ENCODE peak calls at places on chromosomes 11 and 22, in seven cellular contexts. R is SK-N-SH, G is A549, U is H1, S is ovary, N is transverse colon, B is K562. F is an unnamed sample.

GRCh38 chr11:8867856-8868705 is 42.9 kb upstream of the AKIP1 start:
- DNase-seq in B (no peak), U (no peak), S (no peak), R (no peak), N (no peak), G (no peak), F (no peak)

GRCh38 chr11:79486239-79486984 is 45.6 kb upstream of the TENM4 start:
- DNase-seq in B (no peak), R (no peak), U (no peak), N (no peak), G (no peak), S (no peak), F (no peak)

GRCh38 chr11:129639300-129639699 is 176.3 kb upstream of the TMEM45B start:
- DNase-seq in N (no peak), S (no peak), R (no peak), B (no peak), U (no peak), G (peak; percentile 72), F (no peak)

GRCh38 chr11:130042093-130042591 is 27.6 kb upstream of the APLP2 start:
- DNase-seq in U (no peak), N (no peak), S (no peak), G (peak; percentile 79), B (peak; percentile 60), R (no peak), F (no peak)

GRCh38 chr11:104148696-104149095 is 15.3 kb downstream of the PDGFD start:
- DNase-seq in B (no peak), R (no peak), G (no peak), S (no peak), U (no peak), N (no peak), F (no peak)

GRCh38 chr11:118227865-118228785 is 3.3 kb upstream of the JAML start:
- DNase-seq in N (no peak), R (no peak), G (no peak), S (no peak), U (no peak), B (no peak), F (no peak)

GRCh38 chr11:38814670-38815069 is 2216.6 kb upstream of the RAG2 start:
- DNase-seq in N (no peak), G (no peak), B (no peak), S (no peak), U (no peak), R (no peak), F (no peak)

GRCh38 chr11:69008774-69009440 is 4.1 kb downstream of the MRGPRF start:
- DNase-seq in U (no peak), G (peak; percentile 89), R (peak; percentile 60), B (peak; percentile 69), S (peak; percentile 87), N (peak; percentile 82), F (peak; percentile 79)

GRCh38 chr11:45853616-45854219 is 6.4 kb downstream of the CRY2 start:
- DNase-seq in U (no peak), G (no peak), S (no peak), B (no peak), R (no peak), N (no peak), F (no peak)

GRCh38 chr11:28581286-28582242 is 473.4 kb downstream of the METTL15 start:
- DNase-seq in S (no peak), G (no peak), B (no peak), N (no peak), U (no peak), R (no peak), F (no peak)

GRCh38 chr11:44623716-44624491 is 58.4 kb downstream of the CD82 start:
- DNase-seq in U (peak; percentile 42), R (no peak), B (no peak), N (peak; percentile 5), S (peak; percentile 29), G (no peak), F (peak; percentile 24)

DNA sequence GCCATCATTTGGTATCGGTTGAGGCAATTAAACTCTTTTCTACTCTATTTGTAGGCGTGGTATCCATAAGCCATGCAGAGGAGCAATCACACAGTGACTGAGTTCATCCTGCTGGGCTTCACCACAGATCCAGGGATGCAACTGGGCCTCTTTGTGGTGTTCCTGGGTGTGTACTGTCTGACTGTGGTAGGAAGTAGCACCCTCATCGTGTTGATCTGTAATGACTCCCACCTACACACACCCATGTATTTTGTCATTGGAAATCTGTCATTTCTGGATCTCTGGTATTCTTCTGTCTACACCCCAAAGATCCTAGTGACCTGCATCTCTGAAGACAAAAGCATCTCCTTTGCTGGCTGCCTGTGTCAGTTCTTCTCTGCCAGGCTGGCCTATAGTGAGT is 8.4 kb downstream of the OR9G4 start:
- DNase-seq in R (no peak), B (no peak), S (no peak), G (no peak), U (no peak), N (no peak), F (no peak)
- TF ChIP-seq EP300 in R (no peak), B (no peak), S (no peak), G (no peak), U (no peak), N (no peak), F (no peak)

GRCh38 chr22:25420925-25421904 is 143.3 kb upstream of the GRK3 start:
- DNase-seq in R (peak; percentile 64), S (no peak), G (peak; percentile 40), N (no peak), U (peak; percentile 70), B (no peak), F (no peak)

GRCh38 chr22:25413620-25414019 is 150.9 kb upstream of the GRK3 start:
- DNase-seq in S (no peak), N (no peak), G (no peak), R (no peak), U (no peak), B (no peak), F (no peak)

GRCh38 chr22:25420471-25420924 is 144.0 kb upstream of the GRK3 start:
- DNase-seq in N (no peak), G (no peak), S (no peak), R (no peak), U (no peak), B (no peak), F (no peak)

GRCh38 chr22:25417792-25418191 is 146.7 kb upstream of the GRK3 start:
- DNase-seq in G (no peak), S (no peak), U (no peak), B (no peak), N (no peak), R (no peak), F (no peak)

GRCh38 chr22:25419247-25420113 is 145.0 kb upstream of the GRK3 start:
- DNase-seq in R (no peak), G (no peak), N (peak; percentile 38), S (no peak), B (no peak), U (no peak), F (no peak)
- TF ChIP-seq EP300 in R (no peak), G (no peak), N (no peak), S (no peak), B (no peak), U (no peak), F (no peak)

GRCh38 chr11:62880231-62880802 is 379 bp upstream of the SLC3A2 start:
- DNase-seq in S (peak; percentile 80), R (no peak), N (no peak), G (peak; percentile 37), B (peak; percentile 60), U (no peak), F (no peak)

GRCh38 chr11:62879554-62879953 is 1.1 kb upstream of the SLC3A2 start:
- DNase-seq in B (no peak), R (no peak), U (no peak), S (peak; percentile 65), N (no peak), G (no peak), F (peak; percentile 36)

GRCh38 chr11:62881579-62882427 is 1.1 kb downstream of the SLC3A2 start:
- DNase-seq in G (peak; percentile 98), U (no peak), R (no peak), B (peak; percentile 94), N (peak; percentile 94), S (peak; percentile 95), F (peak; percentile 94)

GRCh38 chr11:62882428-62882742 is 1.7 kb downstream of the SLC3A2 start:
- DNase-seq in N (no peak), B (no peak), G (no peak), R (no peak), U (no peak), S (no peak), F (no peak)

DNA sequence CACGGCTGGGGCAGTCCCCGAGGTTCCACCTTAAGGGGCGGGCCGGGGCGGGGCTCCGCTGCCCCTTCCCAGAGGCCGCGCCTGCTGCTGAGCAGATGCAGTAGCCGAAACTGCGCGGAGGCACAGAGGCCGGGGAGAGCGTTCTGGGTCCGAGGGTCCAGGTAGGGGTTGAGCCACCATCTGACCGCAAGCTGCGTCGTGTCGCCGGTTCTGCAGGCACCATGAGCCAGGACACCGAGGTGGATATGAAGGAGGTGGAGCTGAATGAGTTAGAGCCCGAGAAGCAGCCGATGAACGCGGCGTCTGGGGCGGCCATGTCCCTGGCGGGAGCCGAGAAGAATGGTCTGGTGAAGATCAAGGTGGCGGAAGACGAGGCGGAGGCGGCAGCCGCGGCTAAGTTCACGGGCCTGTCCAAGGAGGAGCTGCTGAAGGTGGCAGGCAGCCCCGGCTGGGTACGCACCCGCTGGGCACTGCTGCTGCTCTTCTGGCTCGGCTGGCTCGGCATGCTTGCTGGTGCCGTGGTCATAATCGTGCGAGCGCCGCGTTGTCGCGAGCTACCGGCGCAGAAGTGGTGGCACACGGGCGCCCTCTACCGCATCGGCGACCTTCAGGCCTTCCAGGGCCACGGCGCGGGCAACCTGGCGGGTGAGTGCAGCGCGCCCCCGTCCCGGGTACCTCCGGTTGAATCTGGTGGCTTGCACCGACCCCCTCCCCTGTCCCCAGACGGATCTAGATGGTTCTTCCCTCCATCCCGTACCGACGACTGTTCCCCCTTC is at the start of gene SLC3A2:
- DNase-seq in N (peak; percentile 94), S (peak; percentile 91), U (peak; percentile 88), R (peak; percentile 89), G (peak; percentile 88), B (peak; percentile 89), F (peak; percentile 92)
- TF ChIP-seq EP300 in N (peak; percentile 32), S (no peak), U (no peak), R (no peak), G (no peak), B (no peak), F (no peak)

GRCh38 chr11:73654482-73655021 is 8.2 kb downstream of the PLEKHB1 start:
- DNase-seq in G (no peak), U (no peak), N (no peak), R (no peak), S (no peak), B (no peak), F (no peak)
- TF ChIP-seq EP300 in G (no peak), U (no peak), N (no peak), R (no peak), S (no peak), B (no peak), F (no peak)

F was measured in stomach.